ENCODE peak calls at places on chromosome 14, in five cellular contexts. B is MM.1S, C is GM12865, P is left ventricle myocardium inferior, U is adrenal gland. Z is an unnamed sample.

GRCh38 chr14:30638926-30639325 is 16.8 kb downstream of the SCFD1 start:
- DNase-seq in B (no peak), C (no peak), P (no peak), U (peak), Z (no peak)

GRCh38 chr14:68790656-68791077 is 2.2 kb downstream of the ZFP36L1 start:
- DNase-seq in B (no peak), C (no peak), P (no peak), U (no peak), Z (no peak)

GRCh38 chr14:48331421-48331820 is 656.0 kb upstream of the MDGA2 start:
- DNase-seq in B (no peak), C (no peak), P (no peak), U (no peak), Z (no peak)

GRCh38 chr14:60643443-60644402 is 5.6 kb downstream of the SIX1 start:
- DNase-seq in B (no peak), C (no peak), P (no peak), U (no peak), Z (no peak)

GRCh38 chr14:102824832-102825231 is 47.6 kb downstream of the TRAF3 start:
- DNase-seq in B (no peak), C (no peak), P (peak), U (no peak), Z (no peak)

GRCh38 chr14:99574099-99574880 is 29.7 kb downstream of the CCDC85C start:
- DNase-seq in B (no peak), C (no peak), P (peak), U (peak), Z (no peak)

GRCh38 chr14:53709381-53709780 is 247.2 kb downstream of the BMP4 start:
- DNase-seq in B (no peak), C (peak), P (no peak), U (no peak), Z (no peak)

GRCh38 chr14:41749425-41749824 is 142.7 kb downstream of the LRFN5 start:
- DNase-seq in B (no peak), C (no peak), P (no peak), U (no peak), Z (no peak)

GRCh38 chr14:59537476-59537875 is 39.1 kb downstream of the CCDC175 start:
- DNase-seq in B (no peak), C (no peak), P (no peak), U (no peak), Z (no peak)

GRCh38 chr14:64680675-64681060 is 23.6 kb upstream of the PLEKHG3 start:
- DNase-seq in B (no peak), C (no peak), P (no peak), U (no peak), Z (no peak)

GRCh38 chr14:29521526-29522137 is 406.0 kb downstream of the PRKD1 start:
- DNase-seq in B (no peak), C (peak), P (no peak), U (no peak), Z (no peak)

GRCh38 chr14:55782166-55782565 is 202.2 kb downstream of the KTN1 start:
- DNase-seq in B (no peak), C (no peak), P (no peak), U (no peak), Z (no peak)

GRCh38 chr14:63659726-63660125 is 18.1 kb upstream of the WDR89 start:
- DNase-seq in B (no peak), C (no peak), P (no peak), U (no peak), Z (no peak)

DNA sequence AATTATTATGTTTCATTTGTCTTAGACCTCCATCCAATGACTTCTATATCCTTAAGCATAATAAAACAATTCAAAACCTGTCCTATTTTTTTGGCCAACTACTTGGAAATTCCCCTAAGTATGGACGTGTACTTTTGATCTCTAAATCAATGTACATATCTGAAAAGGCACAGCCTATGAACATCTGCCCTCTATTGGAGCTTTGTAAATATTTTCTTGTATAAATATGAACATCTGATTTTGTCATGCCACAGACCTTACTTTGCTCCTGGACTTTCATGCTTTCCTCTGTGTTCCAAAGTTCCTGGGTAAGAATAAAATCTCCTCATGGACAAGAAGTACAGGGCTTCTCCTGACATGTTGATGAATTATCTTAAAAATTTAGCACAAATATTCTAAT is 1211.9 kb downstream of the GALC start:
- DNase-seq in B (no peak), C (no peak), P (no peak), U (no peak), Z (no peak)
- TF ChIP-seq CTCF in B (no peak), C (no peak), P (no peak), U (no peak), Z (no peak)

DNA sequence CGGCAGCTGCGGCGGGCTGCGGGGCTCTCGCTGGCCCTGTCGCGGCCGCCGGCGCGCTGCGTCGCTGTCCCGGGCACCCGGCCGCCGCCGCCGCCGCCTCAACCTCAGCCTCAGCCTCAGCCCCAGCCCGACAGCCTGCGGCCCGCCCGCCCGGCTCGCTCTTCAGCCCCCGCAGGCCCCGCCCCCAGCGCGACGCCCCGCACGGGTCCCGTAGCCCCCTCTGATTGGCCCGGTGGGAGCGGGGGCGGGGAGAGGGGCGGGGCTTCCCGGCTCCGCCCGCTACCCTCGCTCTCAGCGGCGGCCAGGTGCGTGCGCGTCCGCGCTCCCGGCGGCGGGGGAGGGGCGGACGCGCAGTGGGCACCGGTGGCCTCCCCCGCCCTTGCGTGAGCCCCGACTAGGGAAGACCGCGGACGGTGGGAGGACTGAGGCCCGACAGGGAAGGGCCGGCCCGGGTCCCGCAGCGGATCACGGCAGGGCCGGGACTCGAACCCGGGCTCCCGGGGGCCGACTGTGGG is at the start of gene PPP1R13B:
- DNase-seq in B (peak), C (peak), P (peak), U (peak), Z (peak)
- TF ChIP-seq CTCF in B (no peak), C (no peak), P (no peak), U (no peak), Z (no peak)

GRCh38 chr14:23069413-23069806 is 12.1 kb upstream of the CDH24 start:
- DNase-seq in B (no peak), C (no peak), P (no peak), U (no peak), Z (no peak)

GRCh38 chr14:23071975-23072539 is 14.7 kb upstream of the CDH24 start:
- DNase-seq in B (no peak), C (no peak), P (no peak), U (no peak), Z (no peak)

GRCh38 chr14:23070262-23071129 is 13.2 kb upstream of the CDH24 start:
- DNase-seq in B (no peak), C (no peak), P (no peak), U (no peak), Z (peak)

GRCh38 chr14:23068792-23069412 is 11.6 kb upstream of the CDH24 start:
- DNase-seq in B (peak), C (peak), P (peak), U (peak), Z (peak)

GRCh38 chr14:23071244-23071974 is 14.1 kb upstream of the CDH24 start:
- DNase-seq in B (peak), C (peak), P (peak), U (peak), Z (peak)
- TF ChIP-seq CTCF in B (no peak), C (no peak), P (no peak), U (no peak), Z (no peak)

DNA sequence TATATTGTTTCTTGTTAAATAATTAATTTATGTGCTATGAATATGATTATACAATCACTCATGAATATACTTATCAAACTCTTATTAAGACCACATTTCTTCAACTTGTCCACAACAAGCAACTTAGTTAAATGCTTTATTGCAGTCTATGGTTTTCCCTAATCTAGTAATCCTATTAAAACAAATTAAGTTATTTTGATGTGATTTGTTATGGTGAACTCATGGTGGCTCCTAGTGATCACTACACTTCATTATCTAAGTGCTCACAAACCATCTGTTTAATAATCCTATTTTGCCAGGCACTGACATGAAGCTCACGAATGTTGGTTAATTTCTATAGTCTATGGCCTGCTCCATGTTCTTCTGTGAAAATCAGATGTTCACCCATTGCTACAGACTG is 42.9 kb downstream of the INSM2 start:
- DNase-seq in B (no peak), C (no peak), P (no peak), U (no peak), Z (no peak)
- TF ChIP-seq CTCF in B (no peak), C (no peak), P (no peak), U (no peak), Z (no peak)

DNA sequence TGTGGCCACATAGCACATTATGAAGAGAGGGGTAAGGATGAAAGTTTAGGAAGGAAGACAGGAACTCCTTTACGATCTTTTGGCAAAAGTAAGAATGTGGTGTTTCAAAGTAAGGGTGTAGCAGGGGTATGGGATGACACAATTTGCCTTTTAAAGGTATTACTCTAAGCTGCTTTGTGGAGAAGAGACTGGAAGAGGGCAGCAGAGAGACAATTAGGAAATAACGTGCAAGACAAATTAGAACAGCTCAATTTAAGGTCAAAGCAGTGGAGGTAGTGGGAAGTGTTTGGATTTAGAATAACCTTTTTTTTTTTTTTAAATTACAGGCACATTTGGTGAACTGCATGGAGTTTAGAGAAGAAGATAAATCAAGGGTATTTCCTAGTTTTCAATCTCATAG is 342.6 kb downstream of the NOVA1 start:
- DNase-seq in B (no peak), C (no peak), P (no peak), U (no peak), Z (no peak)
- TF ChIP-seq CTCF in B (no peak), C (no peak), P (peak), U (no peak), Z (no peak)

DNA sequence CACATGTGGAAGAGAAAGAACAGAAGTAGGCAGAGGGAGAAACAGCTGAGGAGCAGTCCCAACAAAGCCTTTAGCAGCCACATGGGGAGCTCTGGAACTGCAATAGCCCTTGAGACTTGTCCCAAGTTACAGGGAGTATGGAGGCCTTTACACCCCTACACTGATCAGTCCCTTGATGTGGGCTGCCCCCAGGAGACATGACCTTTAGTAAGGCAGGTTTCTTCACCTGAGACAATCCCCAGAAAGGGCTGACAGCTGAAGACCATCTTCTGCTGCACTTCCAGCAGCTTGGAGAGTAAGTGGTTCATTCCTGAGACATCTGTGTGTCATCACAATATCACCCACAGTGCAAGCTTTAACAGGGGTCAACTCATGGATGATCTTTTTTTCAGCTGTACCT is 8.6 kb upstream of the SNAPC1 start:
- DNase-seq in B (no peak), C (peak), P (no peak), U (no peak), Z (no peak)
- TF ChIP-seq CTCF in B (no peak), C (peak), P (no peak), U (no peak), Z (no peak)

Z was measured in GM13977.